ENCODE peak calls at places on chromosomes 3 and 15, in five cellular contexts. One of them, this sample, is unnamed.

GRCh38 chr3:9399746-9400145 is 2.3 kb downstream of the SETD5 start:
- DNase-seq in lower lobe of right lung: peak; percentile 63
- DNase-seq in endodermal cell: peak; percentile 86
- DNase-seq in esophagus muscularis mucosa: no peak
- DNase-seq in body of pancreas: peak; percentile 85
- DNase-seq in this sample: peak; percentile 79

GRCh38 chr3:175585898-175586297 is 726.8 kb downstream of the NAALADL2 start:
- DNase-seq in lower lobe of right lung: no peak
- DNase-seq in esophagus muscularis mucosa: no peak
- DNase-seq in body of pancreas: no peak
- DNase-seq in endodermal cell: no peak
- DNase-seq in this sample: no peak

GRCh38 chr3:120094776-120095225 is 554 bp upstream of the GSK3B start:
- DNase-seq in endodermal cell: peak; percentile 100
- DNase-seq in esophagus muscularis mucosa: peak; percentile 100
- DNase-seq in lower lobe of right lung: peak; percentile 98
- DNase-seq in body of pancreas: peak; percentile 98
- DNase-seq in this sample: peak; percentile 99

GRCh38 chr3:162328649-162329048 is 832.0 kb downstream of the OTOL1 start:
- DNase-seq in lower lobe of right lung: no peak
- DNase-seq in endodermal cell: no peak
- DNase-seq in body of pancreas: no peak
- DNase-seq in esophagus muscularis mucosa: no peak
- DNase-seq in this sample: no peak

GRCh38 chr3:31370681-31371080 is 162.0 kb upstream of the STT3B start:
- DNase-seq in lower lobe of right lung: no peak
- DNase-seq in body of pancreas: no peak
- DNase-seq in esophagus muscularis mucosa: no peak
- DNase-seq in endodermal cell: no peak
- DNase-seq in this sample: no peak

GRCh38 chr3:34837848-34838741 is 801.2 kb upstream of the ARPP21 start:
- DNase-seq in endodermal cell: no peak
- DNase-seq in body of pancreas: no peak
- DNase-seq in lower lobe of right lung: no peak
- DNase-seq in esophagus muscularis mucosa: no peak
- DNase-seq in this sample: no peak

GRCh38 chr3:190345027-190345821 is 23.0 kb upstream of the CLDN1 start:
- DNase-seq in lower lobe of right lung: no peak
- DNase-seq in endodermal cell: no peak
- DNase-seq in esophagus muscularis mucosa: no peak
- DNase-seq in body of pancreas: peak; percentile 43
- DNase-seq in this sample: peak; percentile 24

GRCh38 chr3:172140499-172141391 is 101.4 kb downstream of the FNDC3B start:
- DNase-seq in endodermal cell: no peak
- DNase-seq in esophagus muscularis mucosa: no peak
- DNase-seq in lower lobe of right lung: no peak
- DNase-seq in body of pancreas: peak; percentile 60
- DNase-seq in this sample: peak; percentile 61

GRCh38 chr3:177334803-177335202 is 137.5 kb upstream of the TBL1XR1 start:
- DNase-seq in endodermal cell: no peak
- DNase-seq in lower lobe of right lung: no peak
- DNase-seq in body of pancreas: no peak
- DNase-seq in esophagus muscularis mucosa: no peak
- DNase-seq in this sample: no peak

GRCh38 chr3:89488800-89489580 is 381.6 kb downstream of the EPHA3 start:
- DNase-seq in body of pancreas: no peak
- DNase-seq in esophagus muscularis mucosa: no peak
- DNase-seq in lower lobe of right lung: no peak
- DNase-seq in endodermal cell: no peak
- DNase-seq in this sample: no peak

GRCh38 chr15:51126842-51127241 is 32.1 kb upstream of the TNFAIP8L3 start:
- DNase-seq in body of pancreas: no peak
- DNase-seq in lower lobe of right lung: no peak
- DNase-seq in endodermal cell: no peak
- DNase-seq in esophagus muscularis mucosa: no peak
- DNase-seq in this sample: no peak

GRCh38 chr3:186367631-186368030 is 5.6 kb upstream of the DGKG start:
- DNase-seq in esophagus muscularis mucosa: no peak
- DNase-seq in body of pancreas: no peak
- DNase-seq in lower lobe of right lung: no peak
- DNase-seq in endodermal cell: no peak
- DNase-seq in this sample: no peak

GRCh38 chr3:134883697-134884385 is 88.8 kb downstream of the EPHB1 start:
- DNase-seq in endodermal cell: no peak
- DNase-seq in lower lobe of right lung: no peak
- DNase-seq in body of pancreas: no peak
- DNase-seq in esophagus muscularis mucosa: no peak
- DNase-seq in this sample: no peak

GRCh38 chr15:88637841-88638625 is 783 bp upstream of the ISG20 start:
- DNase-seq in esophagus muscularis mucosa: no peak
- DNase-seq in lower lobe of right lung: no peak
- DNase-seq in endodermal cell: no peak
- DNase-seq in body of pancreas: peak; percentile 49
- DNase-seq in this sample: no peak

GRCh38 chr15:58517252-58517681 is 85.5 kb downstream of the LIPC start:
- DNase-seq in body of pancreas: no peak
- DNase-seq in lower lobe of right lung: no peak
- DNase-seq in esophagus muscularis mucosa: no peak
- DNase-seq in endodermal cell: no peak
- DNase-seq in this sample: no peak

GRCh38 chr3:111299070-111299672 is 227.6 kb downstream of the NECTIN3 start:
- DNase-seq in lower lobe of right lung: no peak
- DNase-seq in body of pancreas: no peak
- DNase-seq in endodermal cell: peak; percentile 47
- DNase-seq in esophagus muscularis mucosa: no peak
- DNase-seq in this sample: no peak

GRCh38 chr15:68558318-68559305 is 20.2 kb upstream of the CORO2B start:
- DNase-seq in esophagus muscularis mucosa: no peak
- DNase-seq in endodermal cell: peak; percentile 63
- DNase-seq in lower lobe of right lung: no peak
- DNase-seq in body of pancreas: no peak
- DNase-seq in this sample: no peak

GRCh38 chr3:113353678-113354077 is 87.6 kb downstream of the CFAP44 start:
- DNase-seq in lower lobe of right lung: no peak
- DNase-seq in endodermal cell: no peak
- DNase-seq in esophagus muscularis mucosa: no peak
- DNase-seq in body of pancreas: no peak
- DNase-seq in this sample: no peak

GRCh38 chr3:42226470-42227425 is 39.2 kb downstream of the CCK start:
- DNase-seq in body of pancreas: no peak
- DNase-seq in lower lobe of right lung: no peak
- DNase-seq in endodermal cell: no peak
- DNase-seq in esophagus muscularis mucosa: no peak
- DNase-seq in this sample: no peak

GRCh38 chr15:78341057-78341763 is 1.1 kb downstream of the CRABP1 start:
- DNase-seq in endodermal cell: peak; percentile 89
- DNase-seq in body of pancreas: no peak
- DNase-seq in esophagus muscularis mucosa: no peak
- DNase-seq in lower lobe of right lung: no peak
- DNase-seq in this sample: no peak

DNA sequence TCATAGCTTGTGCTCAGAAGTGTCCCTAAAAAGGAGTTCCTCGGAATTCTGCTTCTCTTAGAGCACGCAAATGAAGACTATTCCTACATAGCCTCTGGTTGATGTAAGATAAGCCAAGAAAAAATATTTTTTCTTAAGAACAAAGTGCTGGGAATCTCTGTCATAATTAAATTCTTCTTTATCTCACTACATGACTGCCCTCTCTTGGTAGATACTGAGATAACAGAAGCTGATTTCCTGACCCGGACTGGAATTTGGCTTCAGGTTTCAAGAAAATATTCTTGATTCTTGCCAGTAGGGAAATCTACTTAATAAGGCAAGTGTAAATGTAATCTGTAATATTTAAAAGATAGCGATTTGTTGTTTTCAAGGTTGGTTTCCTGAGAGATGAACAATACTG is 31.3 kb upstream of the SETMAR start:
- DNase-seq in lower lobe of right lung: no peak
- DNase-seq in body of pancreas: no peak
- DNase-seq in endodermal cell: no peak
- DNase-seq in esophagus muscularis mucosa: no peak
- DNase-seq in this sample: no peak
- TF ChIP-seq CTCF in lower lobe of right lung: peak; percentile 44
- TF ChIP-seq CTCF in body of pancreas: no peak
- TF ChIP-seq CTCF in endodermal cell: peak; percentile 81
- TF ChIP-seq CTCF in esophagus muscularis mucosa: peak; percentile 47
- TF ChIP-seq CTCF in this sample: no peak

DNA sequence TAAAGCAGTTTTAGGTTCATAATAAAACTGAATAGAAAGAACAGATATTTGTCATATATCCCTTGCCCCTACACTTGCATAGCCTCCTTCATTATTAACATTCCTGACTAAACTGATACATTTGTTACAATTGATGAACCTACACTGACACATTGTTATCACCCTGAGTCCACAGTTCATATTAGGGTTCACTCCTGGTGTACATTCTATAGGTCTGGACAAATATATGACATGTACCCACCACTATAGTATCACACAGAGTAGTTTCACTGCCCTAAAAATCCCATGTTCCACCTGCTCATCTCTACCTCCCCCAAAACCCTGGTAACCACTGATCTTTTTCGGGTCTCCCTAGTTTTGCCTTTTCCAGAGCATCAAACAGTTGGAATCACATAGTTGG is 13.8 kb downstream of the DCBLD2 start:
- DNase-seq in esophagus muscularis mucosa: no peak
- DNase-seq in body of pancreas: no peak
- DNase-seq in endodermal cell: no peak
- DNase-seq in lower lobe of right lung: no peak
- DNase-seq in this sample: no peak
- H3K4me1 ChIP-seq in esophagus muscularis mucosa: peaks cover 56% of the 10 kb centered on the region
- H3K4me1 ChIP-seq in body of pancreas: peaks cover 23% of the 10 kb centered on the region
- H3K4me1 ChIP-seq in endodermal cell: peaks cover 9% of the 10 kb centered on the region
- H3K4me1 ChIP-seq in lower lobe of right lung: peaks cover 13% of the 10 kb centered on the region
- H3K4me1 ChIP-seq in this sample: no peaks in the 10 kb centered on the region

DNA sequence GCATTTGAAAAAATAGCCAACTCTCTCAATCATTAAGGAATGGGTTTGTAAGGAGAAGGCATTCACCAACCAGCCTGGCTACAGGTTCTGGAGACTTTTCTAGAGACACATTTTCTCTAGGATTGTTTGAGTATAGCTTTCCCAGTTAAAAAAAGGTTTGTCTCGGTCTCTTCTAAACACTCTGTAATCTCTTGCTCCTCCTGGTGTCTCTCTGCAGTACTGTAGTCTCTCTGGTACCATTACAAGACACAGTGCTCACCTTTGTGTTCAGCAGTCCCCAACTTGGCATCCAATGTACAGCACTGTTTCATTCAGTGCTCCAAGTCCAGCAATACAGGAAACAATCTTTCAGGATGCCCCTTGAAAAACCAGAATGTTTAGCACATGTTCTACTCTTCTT is 534.4 kb downstream of the ZNF385D start:
- DNase-seq in lower lobe of right lung: no peak
- DNase-seq in body of pancreas: no peak
- DNase-seq in endodermal cell: peak; percentile 56
- DNase-seq in esophagus muscularis mucosa: no peak
- DNase-seq in this sample: no peak
- TF ChIP-seq CTCF in lower lobe of right lung: peak; percentile 14
- TF ChIP-seq CTCF in body of pancreas: no peak
- TF ChIP-seq CTCF in endodermal cell: peak; percentile 73
- TF ChIP-seq CTCF in esophagus muscularis mucosa: no peak
- TF ChIP-seq CTCF in this sample: no peak

GRCh38 chr15:90394074-90394473 is 6.0 kb downstream of the IQGAP1 start:
- DNase-seq in esophagus muscularis mucosa: no peak
- DNase-seq in body of pancreas: no peak
- DNase-seq in lower lobe of right lung: no peak
- DNase-seq in endodermal cell: no peak
- DNase-seq in this sample: no peak
- H3K4me1 ChIP-seq in esophagus muscularis mucosa: peaks cover 78% of the 10 kb centered on the region
- H3K4me1 ChIP-seq in body of pancreas: peaks cover 39% of the 10 kb centered on the region
- H3K4me1 ChIP-seq in lower lobe of right lung: peaks cover 94% of the 10 kb centered on the region
- H3K4me1 ChIP-seq in endodermal cell: peaks cover 18% of the 10 kb centered on the region
- H3K4me1 ChIP-seq in this sample: peaks cover 63% of the 10 kb centered on the region